ENCODE peak calls at places on chromosome 13, in four cellular contexts. M is K562, D is HepG2, S is GM12878. P is an unnamed sample.

GRCh38 chr13:34750078-34750703 is 191.9 kb upstream of the NBEA start:
- DNase-seq in M (no peak), D (no peak), S (no peak), P (peak)

GRCh38 chr13:67193979-67194378 is 36.2 kb downstream of the PCDH9 start:
- DNase-seq in M (no peak), D (no peak), S (no peak), P (no peak)

GRCh38 chr13:28485551-28485950 is 9.4 kb downstream of the FLT1 start:
- DNase-seq in M (no peak), D (no peak), S (no peak), P (no peak)

GRCh38 chr13:77374339-77374738 is 47.4 kb upstream of the MYCBP2 start:
- DNase-seq in M (no peak), D (no peak), S (no peak), P (no peak)

GRCh38 chr13:18948664-18949488 is 232.7 kb downstream of the TUBA3C start:
- DNase-seq in M (no peak), D (no peak), S (no peak), P (no peak)

GRCh38 chr13:79349011-79349410 is 57.0 kb downstream of the RBM26 start:
- DNase-seq in M (no peak), D (no peak), S (no peak), P (no peak)

GRCh38 chr13:59689057-59689456 is 474.7 kb downstream of the DIAPH3 start:
- DNase-seq in M (no peak), D (no peak), S (no peak), P (no peak)

GRCh38 chr13:31670831-31671617 is 68.3 kb upstream of the RXFP2 start:
- DNase-seq in M (no peak), D (no peak), S (no peak), P (no peak)

GRCh38 chr13:59643239-59643865 is 520.4 kb downstream of the DIAPH3 start:
- DNase-seq in M (no peak), D (peak), S (no peak), P (no peak)

GRCh38 chr13:112175162-112176075 is 108.5 kb downstream of the SOX1 start:
- DNase-seq in M (no peak), D (no peak), S (no peak), P (no peak)

GRCh38 chr13:79678100-79678499 is 197.1 kb downstream of the NDFIP2 start:
- DNase-seq in M (no peak), D (peak), S (no peak), P (no peak)

GRCh38 chr13:21964686-21965085 is 293.8 kb downstream of the FGF9 start:
- DNase-seq in M (no peak), D (no peak), S (no peak), P (no peak)

GRCh38 chr13:113664751-113665581 is 2.1 kb upstream of the GRK1 start:
- DNase-seq in M (no peak), D (no peak), S (no peak), P (no peak)

GRCh38 chr13:75514080-75515040 is 23.3 kb downstream of the COMMD6 start:
- DNase-seq in M (no peak), D (no peak), S (no peak), P (no peak)

GRCh38 chr13:20134732-20135131 is 26.1 kb downstream of the GJA3 start:
- DNase-seq in M (no peak), D (no peak), S (no peak), P (no peak)

GRCh38 chr13:48320396-48320790 is 16.8 kb downstream of the RB1 start:
- DNase-seq in M (no peak), D (no peak), S (no peak), P (no peak)

GRCh38 chr13:46516624-46517318 is 36.2 kb upstream of the LRCH1 start:
- DNase-seq in M (no peak), D (no peak), S (no peak), P (no peak)

GRCh38 chr13:57612568-57612967 is 19.0 kb upstream of the PCDH17 start:
- DNase-seq in M (no peak), D (no peak), S (no peak), P (no peak)

DNA sequence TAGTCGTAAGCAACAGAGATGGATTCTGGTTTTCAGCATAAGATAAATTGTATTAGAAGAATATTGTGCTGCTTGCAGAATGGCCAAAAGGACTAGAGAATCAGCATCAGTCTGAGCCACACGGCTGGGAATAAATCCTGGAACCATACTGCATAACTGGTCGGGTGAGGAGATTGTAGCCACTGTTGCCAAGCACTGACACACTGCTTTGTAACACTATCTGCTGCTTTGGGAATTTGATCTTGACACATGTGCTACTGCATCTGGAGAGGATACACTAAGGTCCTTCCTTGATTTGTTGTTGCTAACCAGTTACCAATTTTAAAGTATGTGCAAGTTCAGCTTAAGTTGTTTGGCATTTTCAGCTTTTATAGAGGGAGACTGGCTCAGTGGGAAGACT is 1.9 kb downstream of the HNRNPA1L2 start:
- DNase-seq in M (no peak), D (no peak), S (no peak), P (no peak)
- TF ChIP-seq USF2 in M (no peak), D (no peak), S (no peak), P (no peak)

GRCh38 chr13:105897575-105897974 is 637.9 kb downstream of the EFNB2 start:
- DNase-seq in M (no peak), D (no peak), S (no peak), P (no peak)

GRCh38 chr13:105894711-105895110 is 640.8 kb downstream of the EFNB2 start:
- DNase-seq in M (no peak), D (no peak), S (no peak), P (no peak)
- TF ChIP-seq SRF in M (no peak), D (no peak), S (no peak), P (no peak)

GRCh38 chr13:51542358-51542972 is 41.8 kb upstream of the WDFY2 start:
- DNase-seq in M (no peak), D (no peak), S (no peak), P (no peak)

GRCh38 chr13:51538626-51539179 is 45.6 kb upstream of the WDFY2 start:
- DNase-seq in M (no peak), D (no peak), S (no peak), P (no peak)

GRCh38 chr13:51541809-51542258 is 42.4 kb upstream of the WDFY2 start:
- DNase-seq in M (no peak), D (no peak), S (no peak), P (no peak)

GRCh38 chr13:51539887-51540286 is 44.4 kb upstream of the WDFY2 start:
- DNase-seq in M (no peak), D (no peak), S (no peak), P (no peak)

DNA sequence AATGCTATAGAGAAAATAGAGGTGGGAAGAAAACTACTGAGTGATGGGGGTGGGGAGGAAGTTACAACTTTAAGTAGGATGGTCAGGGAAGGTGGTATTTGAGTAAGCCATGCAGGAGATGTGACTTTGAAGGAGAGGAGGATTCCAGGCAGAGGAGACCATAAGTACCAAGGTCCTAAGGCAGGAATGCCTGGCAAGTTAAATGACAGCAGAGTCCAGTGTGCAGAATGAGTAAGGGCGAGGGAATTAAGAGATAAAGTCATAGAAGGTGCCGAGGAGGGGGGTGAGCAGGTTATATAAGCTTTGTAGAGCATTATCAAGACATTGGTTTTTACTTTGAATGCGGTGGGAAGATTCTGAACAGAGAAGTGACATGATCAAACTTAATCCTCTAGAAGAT is 43.2 kb upstream of the WDFY2 start:
- DNase-seq in M (no peak), D (peak), S (no peak), P (no peak)
- TF ChIP-seq MAX in M (no peak), D (no peak), S (no peak), P (no peak)

DNA sequence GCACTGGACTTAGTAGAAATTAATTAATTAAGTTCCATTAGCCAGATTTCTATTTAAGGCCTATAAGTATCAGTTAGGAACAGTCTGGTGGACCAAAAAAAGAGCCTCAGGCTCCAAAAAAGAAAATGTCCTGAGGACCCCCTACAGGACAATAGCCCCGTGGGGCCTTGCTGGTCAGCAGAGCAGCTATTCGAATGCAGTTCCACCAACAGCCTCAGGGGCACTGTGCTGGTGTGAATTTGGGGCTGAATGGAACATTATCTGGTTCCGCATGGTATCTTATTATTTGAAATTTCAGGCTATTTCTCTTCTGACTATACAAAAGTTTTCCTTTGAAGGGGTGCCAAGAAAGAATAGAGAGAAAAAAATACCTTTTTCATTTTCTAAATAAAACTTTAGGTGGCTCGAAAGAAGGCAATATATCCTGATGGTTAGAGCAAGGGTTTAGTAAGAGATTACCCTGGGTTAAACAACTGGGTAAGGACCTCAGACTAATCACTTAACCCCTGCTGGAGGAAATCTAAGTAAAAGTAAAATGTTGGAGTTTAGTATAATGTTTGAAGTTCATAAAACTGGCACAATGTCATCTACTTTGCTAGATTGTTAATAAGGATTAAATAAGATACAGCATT is 147.2 kb downstream of the MIPEP start:
- DNase-seq in M (peak), D (no peak), S (no peak), P (peak)
- TF ChIP-seq USF2 in M (no peak), D (no peak), S (no peak), P (no peak)

GRCh38 chr13:50745542-50745941 is 98.0 kb downstream of the DLEU7 start:
- DNase-seq in M (no peak), D (no peak), S (no peak), P (no peak)
- TF ChIP-seq SRF in M (no peak), D (no peak), S (no peak), P (no peak)

DNA sequence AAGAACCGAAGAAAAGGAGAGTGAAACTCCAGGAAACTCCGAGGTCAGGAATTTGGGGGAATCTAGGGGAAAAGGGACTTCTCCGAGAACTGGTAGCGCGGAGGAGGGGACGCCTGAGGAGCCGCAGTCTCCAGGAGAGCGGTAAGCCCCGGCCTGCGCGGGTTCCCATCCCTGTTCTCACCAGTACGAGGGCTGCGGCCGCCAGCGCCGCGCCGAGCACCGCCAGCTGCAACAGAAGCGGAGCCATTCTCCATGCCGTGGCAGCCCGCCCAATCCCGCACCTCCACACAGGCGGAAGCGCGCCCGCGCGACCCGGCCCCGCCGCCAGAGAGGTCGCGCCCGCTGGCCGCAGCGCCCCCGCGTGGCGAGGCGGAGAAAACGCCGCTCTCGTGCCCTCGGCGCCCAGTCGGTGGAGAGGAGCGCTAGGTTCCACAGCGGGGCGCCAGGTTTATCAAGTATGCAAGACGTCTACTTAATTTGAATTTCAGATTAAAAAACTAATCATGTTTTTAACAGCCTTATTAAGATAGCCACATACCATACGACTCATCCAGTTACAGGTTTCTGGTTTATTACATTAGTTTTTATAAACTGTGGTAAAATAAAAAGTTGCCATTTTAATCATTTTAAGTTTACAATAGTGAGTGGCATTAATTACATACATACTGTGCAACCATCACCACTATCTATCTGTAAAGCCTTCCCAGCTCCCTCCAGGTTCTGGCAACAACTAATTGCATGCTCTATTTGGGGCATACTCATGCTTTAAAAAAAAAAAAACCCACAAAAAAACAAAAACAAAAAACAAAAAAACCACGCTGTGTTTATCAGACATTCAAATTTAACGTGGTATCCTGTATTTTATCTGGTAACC is at the start of gene ALG5:
- DNase-seq in M (peak), D (peak), S (peak), P (peak)
- TF ChIP-seq MAX in M (peak), D (peak), S (peak), P (peak)

GRCh38 chr13:101150998-101151397 is 265.3 kb downstream of the NALCN start:
- DNase-seq in M (no peak), D (no peak), S (no peak), P (no peak)
- TF ChIP-seq USF2 in M (no peak), D (no peak), S (no peak), P (no peak)

GRCh38 chr13:29754486-29754806 is 96.0 kb downstream of the UBL3 start:
- DNase-seq in M (no peak), D (peak), S (no peak), P (no peak)
- TF ChIP-seq SRF in M (no peak), D (no peak), S (no peak), P (no peak)